ENCODE peak calls at places on chromosomes 7 and 10, in six cellular contexts. S is sigmoid colon, Y is A549, J is GM23338, Q is pancreas, M is aorta. L is an unnamed sample.

GRCh38 chr10:126568809-126569208 is 101.7 kb downstream of the C10orf90 start:
- DNase-seq in S (no peak), Y (no peak), J (no peak), Q (no peak), M (no peak), L (no peak)

GRCh38 chr10:27893320-27894014 is 105.4 kb downstream of the ODAD2 start:
- DNase-seq in S (no peak), Y (no peak), J (no peak), Q (no peak), M (no peak), L (no peak)

GRCh38 chr7:26789481-26790175 is 74.8 kb downstream of the SKAP2 start:
- DNase-seq in S (no peak), Y (no peak), J (no peak), Q (no peak), M (no peak), L (no peak)

GRCh38 chr10:47418321-47418720 is 34.2 kb upstream of the ZNF488 start:
- DNase-seq in S (no peak), Y (no peak), J (no peak), Q (no peak), M (no peak), L (no peak)

GRCh38 chr7:19617921-19618320 is 90.9 kb downstream of the POLR1F start:
- DNase-seq in S (no peak), Y (no peak), J (no peak), Q (no peak), M (no peak), L (no peak)

GRCh38 chr7:73822319-73823173 is 8.2 kb upstream of the CLDN4 start:
- DNase-seq in S (peak; percentile 74), Y (peak; percentile 98), J (no peak), Q (peak; percentile 58), M (peak; percentile 54), L (no peak)

GRCh38 chr7:42170724-42171123 is 66.3 kb downstream of the GLI3 start:
- DNase-seq in S (no peak), Y (no peak), J (no peak), Q (no peak), M (no peak), L (no peak)

GRCh38 chr10:55668326-55668922 is 692.6 kb downstream of the ZWINT start:
- DNase-seq in S (no peak), Y (no peak), J (peak; percentile 77), Q (no peak), M (no peak), L (no peak)

GRCh38 chr10:6470894-6471618 is 109.0 kb downstream of the PRKCQ start:
- DNase-seq in S (no peak), Y (no peak), J (no peak), Q (no peak), M (no peak), L (no peak)

GRCh38 chr10:43689618-43689954 is 40.9 kb upstream of the ZNF32 start:
- DNase-seq in S (peak; percentile 82), Y (peak; percentile 71), J (peak; percentile 66), Q (peak; percentile 86), M (peak; percentile 87), L (no peak)

GRCh38 chr7:100127866-100128601 is 1.3 kb downstream of the MBLAC1 start:
- DNase-seq in S (no peak), Y (no peak), J (peak; percentile 58), Q (no peak), M (no peak), L (no peak)

GRCh38 chr7:26513948-26514347 is 222.3 kb downstream of the SNX10 start:
- DNase-seq in S (no peak), Y (no peak), J (no peak), Q (no peak), M (no peak), L (no peak)

GRCh38 chr10:34954142-34954541 is 136.0 kb downstream of the CUL2 start:
- DNase-seq in S (no peak), Y (no peak), J (no peak), Q (peak; percentile 77), M (no peak), L (no peak)

GRCh38 chr7:8817448-8818036 is 384.1 kb downstream of the NXPH1 start:
- DNase-seq in S (no peak), Y (no peak), J (no peak), Q (no peak), M (no peak), L (no peak)

GRCh38 chr10:56068473-56069263 is 292.4 kb downstream of the ZWINT start:
- DNase-seq in S (no peak), Y (no peak), J (no peak), Q (no peak), M (no peak), L (no peak)

GRCh38 chr7:101162551-101163280 is 2.7 kb downstream of the VGF start:
- DNase-seq in S (no peak), Y (no peak), J (peak; percentile 84), Q (peak; percentile 70), M (no peak), L (no peak)

GRCh38 chr7:105830405-105831218 is 45.8 kb downstream of the ATXN7L1 start:
- DNase-seq in S (no peak), Y (peak; percentile 93), J (no peak), Q (no peak), M (no peak), L (no peak)

GRCh38 chr7:13879994-13880686 is 109.3 kb downstream of the ETV1 start:
- DNase-seq in S (no peak), Y (no peak), J (no peak), Q (no peak), M (no peak), L (no peak)

GRCh38 chr7:69476416-69476815 is 121.9 kb upstream of the AUTS2 start:
- DNase-seq in S (no peak), Y (no peak), J (no peak), Q (no peak), M (no peak), L (no peak)

GRCh38 chr7:81079736-81080135 is 160.9 kb upstream of the SEMA3C start:
- DNase-seq in S (no peak), Y (no peak), J (no peak), Q (no peak), M (no peak), L (no peak)

GRCh38 chr10:75619636-75620035 is 188.2 kb downstream of the LRMDA start:
- DNase-seq in S (no peak), Y (no peak), J (no peak), Q (no peak), M (no peak), L (no peak)

GRCh38 chr10:24908793-24909423 is 43.5 kb downstream of the PRTFDC1 start:
- DNase-seq in S (no peak), Y (peak; percentile 25), J (no peak), Q (no peak), M (no peak), L (no peak)

GRCh38 chr7:132740176-132740575 is 163.9 kb upstream of the PLXNA4 start:
- DNase-seq in S (no peak), Y (no peak), J (no peak), Q (no peak), M (no peak), L (no peak)

GRCh38 chr10:80464557-80465466 is 10.7 kb downstream of the TSPAN14 start:
- DNase-seq in S (no peak), Y (no peak), J (peak; percentile 93), Q (no peak), M (no peak), L (no peak)

GRCh38 chr10:76242956-76243355 is 811.5 kb downstream of the LRMDA start:
- DNase-seq in S (no peak), Y (no peak), J (no peak), Q (no peak), M (no peak), L (no peak)

GRCh38 chr10:50990568-50991495 is 83.5 kb upstream of the PRKG1 start:
- DNase-seq in S (peak; percentile 79), Y (peak; percentile 14), J (peak; percentile 68), Q (peak; percentile 67), M (peak; percentile 68), L (no peak)

GRCh38 chr10:79186742-79187544 is 118.2 kb downstream of the ZMIZ1 start:
- DNase-seq in S (no peak), Y (no peak), J (no peak), Q (no peak), M (no peak), L (no peak)
- H3K27ac ChIP-seq in S (peak overlapping the region; percentile 72), Y (peak overlapping the region; percentile 81), J (no peak overlapping the region), Q (peak overlapping the region; percentile 68), M (no peak overlapping the region), L (no peak overlapping the region)

GRCh38 chr10:17984563-17984962 is 32.8 kb downstream of the SLC39A12 start:
- DNase-seq in S (no peak), Y (no peak), J (no peak), Q (no peak), M (no peak), L (no peak)

GRCh38 chr10:17981766-17982380 is 30.2 kb downstream of the SLC39A12 start:
- DNase-seq in S (no peak), Y (no peak), J (peak; percentile 17), Q (no peak), M (no peak), L (no peak)

GRCh38 chr10:17981201-17981600 is 29.5 kb downstream of the SLC39A12 start:
- DNase-seq in S (no peak), Y (no peak), J (no peak), Q (no peak), M (no peak), L (no peak)

GRCh38 chr10:17984056-17984455 is 32.3 kb downstream of the SLC39A12 start:
- DNase-seq in S (no peak), Y (no peak), J (no peak), Q (no peak), M (no peak), L (no peak)

GRCh38 chr10:17980796-17981195 is 29.1 kb downstream of the SLC39A12 start:
- DNase-seq in S (no peak), Y (no peak), J (no peak), Q (no peak), M (no peak), L (no peak)
- H3K27ac ChIP-seq in S (peak overlapping the region; percentile 25), Y (no peak overlapping the region), J (no peak overlapping the region), Q (no peak overlapping the region), M (no peak overlapping the region), L (no peak overlapping the region)

DNA sequence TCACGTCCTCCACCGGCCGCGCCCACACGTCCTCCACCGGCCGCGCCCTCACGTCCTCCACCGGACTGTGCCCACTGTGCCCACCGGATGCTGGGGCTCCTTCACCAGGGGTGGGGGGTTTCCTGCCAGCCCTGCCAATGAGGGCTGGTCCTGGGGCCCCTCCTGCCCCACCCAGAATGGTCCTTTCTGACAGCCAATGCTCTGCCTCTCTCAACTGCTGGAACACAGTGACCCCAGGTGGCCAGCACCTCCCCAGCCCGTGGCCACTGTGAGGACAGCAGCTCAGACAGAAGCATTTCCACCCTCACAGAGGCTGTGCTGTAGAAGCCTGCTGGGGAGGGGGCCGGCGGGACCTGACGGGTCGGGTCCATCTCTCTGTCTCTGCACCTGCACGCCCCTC is 90.1 kb upstream of the DNAAF5 start:
- DNase-seq in S (no peak), Y (peak; percentile 84), J (no peak), Q (peak; percentile 61), M (peak; percentile 76), L (peak; percentile 33)
- H3K27ac ChIP-seq in S (no peak overlapping the region), Y (peak overlapping the region; percentile 71), J (no peak overlapping the region), Q (no peak overlapping the region), M (no peak overlapping the region), L (no peak overlapping the region)

DNA sequence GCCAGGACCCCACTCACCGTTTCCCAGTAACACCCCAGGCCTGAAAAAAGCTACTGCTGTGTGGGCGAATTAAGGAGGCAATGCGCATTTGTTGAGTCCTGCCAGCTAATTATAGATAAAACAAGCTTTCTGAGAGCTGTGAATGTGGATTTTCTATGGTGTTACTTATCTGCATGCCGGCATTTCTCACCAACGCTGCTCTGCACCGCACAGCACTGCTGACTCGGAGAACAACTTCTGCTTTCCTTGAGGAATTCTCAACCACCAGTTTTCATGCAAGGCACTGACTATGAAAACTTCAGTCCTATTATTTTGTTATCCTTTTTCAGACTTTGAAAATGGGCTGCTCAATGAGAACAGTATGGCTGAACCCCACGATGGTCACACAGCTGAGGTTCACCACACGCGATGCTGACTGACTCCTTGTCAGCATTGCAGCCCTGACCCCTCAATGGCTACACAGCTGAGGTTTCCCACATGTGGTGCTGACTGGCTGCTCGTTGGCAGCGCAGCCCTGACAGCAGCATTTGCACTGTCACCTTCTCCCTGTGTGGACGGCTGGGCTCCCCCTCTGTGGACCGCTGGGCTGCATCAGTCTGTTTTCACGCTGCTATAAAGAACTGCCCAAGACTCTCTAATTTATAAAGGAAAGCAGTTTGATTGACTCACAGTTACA is 190.6 kb downstream of the DIP2C start:
- DNase-seq in S (peak; percentile 66), Y (no peak), J (no peak), Q (no peak), M (no peak), L (no peak)
- H3K27ac ChIP-seq in S (peak overlapping the region; percentile 79), Y (no peak overlapping the region), J (no peak overlapping the region), Q (no peak overlapping the region), M (no peak overlapping the region), L (no peak overlapping the region)